ENCODE peak calls at places on chromosomes 2 and 18, in eight cellular contexts. Y, P, T, S, B, K, A and W are unnamed samples.

GRCh38 chr2:15941970-15942710 is 1.8 kb downstream of the MYCN start:
- DNase-seq in A (peak), B (peak), Y (peak), T (no peak), P (no peak), K (no peak), S (no peak), W (peak)

GRCh38 chr2:207008105-207008990 is 69.0 kb downstream of the CPO start:
- DNase-seq in A (no peak), P (no peak), B (no peak), Y (peak), T (peak), S (no peak), K (peak), W (no peak)

GRCh38 chr2:99836670-99837069 is 305.7 kb downstream of the AFF3 start:
- DNase-seq in P (no peak), K (peak), A (no peak), S (no peak), T (no peak), Y (no peak), B (no peak), W (no peak)

GRCh38 chr2:147888665-147889064 is 43.8 kb downstream of the ACVR2A start:
- DNase-seq in S (no peak), K (no peak), P (no peak), A (no peak), B (no peak), T (no peak), Y (no peak), W (no peak)

GRCh38 chr2:130915595-130916437 is 79.1 kb downstream of the ARHGEF4 start:
- DNase-seq in T (no peak), B (no peak), K (no peak), Y (no peak), P (no peak), A (no peak), S (no peak), W (no peak)

GRCh38 chr18:58221060-58221725 is 177.2 kb downstream of the NEDD4L start:
- DNase-seq in S (peak), T (peak), P (peak), Y (no peak), B (peak), K (peak), A (no peak), W (no peak)

GRCh38 chr2:200314976-200315567 is 8.6 kb downstream of the SPATS2L start:
- DNase-seq in S (no peak), B (no peak), T (no peak), Y (no peak), P (no peak), K (peak), A (no peak), W (no peak)

GRCh38 chr2:212727751-212728150 is 189.1 kb upstream of the ERBB4 start:
- DNase-seq in K (no peak), Y (no peak), P (no peak), T (no peak), A (no peak), S (no peak), B (no peak), W (no peak)

GRCh38 chr2:232211743-232212686 is 166.5 kb upstream of the ALPP start:
- DNase-seq in A (no peak), S (no peak), T (no peak), P (no peak), Y (no peak), B (no peak), K (no peak), W (no peak)

GRCh38 chr18:80035997-80036396 is 1.8 kb downstream of the RBFA start:
- DNase-seq in T (no peak), S (no peak), B (no peak), A (no peak), K (no peak), P (no peak), Y (no peak), W (no peak)

GRCh38 chr2:3498783-3499394 is 20.4 kb downstream of the ADI1 start:
- DNase-seq in B (no peak), T (no peak), K (no peak), Y (no peak), A (no peak), P (no peak), S (peak), W (no peak)

GRCh38 chr2:28274911-28275685 is 117.6 kb upstream of the FOSL2 start:
- DNase-seq in Y (peak), S (peak), P (no peak), A (no peak), T (peak), K (peak), B (peak), W (no peak)

GRCh38 chr18:8478166-8478967 is 130.9 kb upstream of the RAB12 start:
- DNase-seq in Y (peak), T (peak), B (peak), S (peak), P (no peak), A (peak), K (peak), W (peak)

GRCh38 chr2:147382322-147382948 is 462.4 kb upstream of the ACVR2A start:
- DNase-seq in P (no peak), A (peak), B (no peak), S (peak), Y (no peak), T (no peak), K (no peak), W (no peak)

GRCh38 chr18:13372405-13372995 is 153.9 kb downstream of the LDLRAD4 start:
- DNase-seq in Y (no peak), K (peak), P (no peak), B (no peak), A (no peak), S (no peak), T (no peak), W (no peak)

GRCh38 chr2:112693596-112693995 is 27.2 kb upstream of the NT5DC4 start:
- DNase-seq in Y (no peak), T (no peak), K (no peak), A (no peak), B (no peak), S (peak), P (no peak), W (no peak)

DNA sequence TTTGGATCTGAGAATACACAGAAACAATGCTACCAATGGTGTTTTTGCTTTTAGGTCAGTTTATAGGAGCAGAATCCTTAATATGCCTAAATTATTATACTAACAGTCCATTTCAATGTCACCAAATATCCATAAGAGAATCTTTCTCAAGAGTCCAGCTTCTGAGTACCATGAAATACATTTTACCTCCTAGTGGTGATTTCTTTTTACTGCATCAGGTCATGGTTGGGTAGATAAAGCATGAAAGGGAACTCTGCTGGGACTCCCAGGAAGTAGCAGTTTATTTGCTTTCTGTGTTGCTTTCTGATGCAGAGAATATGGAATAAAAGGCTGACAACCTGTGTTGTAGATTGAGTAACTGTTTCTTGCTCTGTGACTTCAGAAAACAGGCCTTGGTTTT is 115.6 kb downstream of the PPP1R1C start:
- DNase-seq in S (no peak), A (no peak), Y (peak), P (no peak), K (no peak), T (peak), B (no peak), W (no peak)
- TF ChIP-seq CTCF in S (no peak), A (no peak), Y (peak), P (no peak), K (no peak), T (peak), B (peak), W (peak)

GRCh38 chr2:158477202-158477601 is 20.4 kb downstream of the PKP4 start:
- DNase-seq in A (no peak), K (no peak), T (no peak), P (no peak), B (no peak), S (no peak), Y (peak), W (no peak)

GRCh38 chr2:158478237-158478636 is 21.5 kb downstream of the PKP4 start:
- DNase-seq in B (no peak), P (no peak), A (no peak), S (no peak), Y (no peak), T (no peak), K (peak), W (no peak)

GRCh38 chr2:158473719-158474392 is 17.1 kb downstream of the PKP4 start:
- DNase-seq in A (no peak), Y (no peak), S (no peak), T (no peak), K (no peak), B (no peak), P (no peak), W (no peak)
- TF ChIP-seq CTCF in A (no peak), Y (peak), S (no peak), T (peak), K (no peak), B (peak), P (no peak), W (no peak)

GRCh38 chr2:190579945-190580866 is 45.7 kb upstream of the NEMP2 start:
- DNase-seq in T (no peak), Y (no peak), P (no peak), B (no peak), A (no peak), S (no peak), K (no peak), W (no peak)

GRCh38 chr2:190578158-190579057 is 43.9 kb upstream of the NEMP2 start:
- DNase-seq in B (peak), P (no peak), Y (peak), A (no peak), T (peak), S (peak), K (peak), W (no peak)

GRCh38 chr2:190576565-190576964 is 42.0 kb upstream of the NEMP2 start:
- DNase-seq in S (no peak), A (no peak), P (no peak), Y (no peak), T (no peak), K (no peak), B (no peak), W (no peak)

GRCh38 chr2:190581997-190582396 is 47.5 kb upstream of the NEMP2 start:
- DNase-seq in B (no peak), T (no peak), A (no peak), Y (no peak), K (no peak), P (no peak), S (no peak), W (no peak)

DNA sequence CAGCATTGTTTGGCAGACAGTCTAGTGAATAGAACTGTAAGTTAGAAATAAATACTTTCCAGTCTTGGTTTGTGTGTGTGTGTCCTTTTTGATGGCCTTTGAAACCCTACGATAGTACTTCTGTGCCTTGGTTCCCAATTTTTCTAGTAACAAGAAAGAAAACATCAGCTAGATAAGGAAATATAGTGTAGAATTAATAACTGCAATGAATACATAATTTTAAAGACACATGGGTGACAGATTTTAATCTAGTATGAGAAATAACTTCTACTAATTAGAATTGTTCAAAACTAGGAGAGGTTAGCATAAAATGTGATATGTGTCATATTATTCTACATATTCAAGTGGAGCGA is 44.5 kb upstream of the NEMP2 start:
- DNase-seq in S (no peak), P (no peak), K (no peak), T (no peak), B (no peak), Y (no peak), A (no peak), W (no peak)
- TF ChIP-seq CTCF in S (no peak), P (no peak), K (no peak), T (no peak), B (no peak), Y (no peak), A (no peak), W (no peak)

GRCh38 chr2:215657844-215658243 is 222.0 kb upstream of the FN1 start:
- DNase-seq in T (peak), B (no peak), K (peak), A (no peak), Y (no peak), P (no peak), S (no peak), W (no peak)
- TF ChIP-seq CTCF in T (no peak), B (no peak), K (peak), A (no peak), Y (no peak), P (no peak), S (no peak), W (no peak)

GRCh38 chr2:193581807-193582206 is 1387.1 kb upstream of the TMEFF2 start:
- DNase-seq in A (no peak), B (no peak), S (no peak), K (no peak), T (peak), Y (no peak), P (no peak), W (no peak)

GRCh38 chr2:193580176-193580950 is 1385.6 kb upstream of the TMEFF2 start:
- DNase-seq in T (no peak), S (no peak), P (no peak), A (no peak), K (no peak), B (no peak), Y (no peak), W (no peak)

GRCh38 chr2:193584001-193584400 is 1389.3 kb upstream of the TMEFF2 start:
- DNase-seq in S (no peak), Y (peak), B (peak), K (no peak), T (peak), A (no peak), P (no peak), W (peak)

DNA sequence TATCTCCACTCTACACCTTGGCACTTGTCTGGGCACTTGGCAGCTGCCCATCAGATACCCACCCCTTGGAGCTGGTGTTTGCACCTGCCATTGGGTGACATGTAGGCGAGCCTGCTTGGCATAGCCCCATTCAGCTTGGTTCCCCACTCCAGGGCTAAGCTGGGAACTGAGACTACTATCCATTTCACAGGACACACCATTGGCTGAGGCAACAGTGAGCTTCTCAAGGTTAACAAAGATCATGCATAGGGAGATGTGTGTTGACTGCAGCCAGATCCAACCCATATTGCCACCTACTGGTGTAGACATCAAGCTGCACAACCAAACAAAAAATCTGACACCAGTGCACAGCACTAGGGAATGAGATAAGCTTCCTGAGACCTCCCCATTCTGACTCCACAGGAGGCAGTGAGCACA is 1389.8 kb upstream of the TMEFF2 start:
- DNase-seq in T (peak), A (no peak), P (no peak), B (peak), K (no peak), Y (peak), S (no peak), W (no peak)
- TF ChIP-seq CTCF in T (peak), A (peak), P (no peak), B (peak), K (no peak), Y (peak), S (no peak), W (peak)

GRCh38 chr2:173922760-173923159 is 42.4 kb downstream of the SP3 start:
- DNase-seq in Y (no peak), S (no peak), T (no peak), P (no peak), B (no peak), K (peak), A (no peak), W (no peak)
- TF ChIP-seq CTCF in Y (no peak), S (no peak), T (no peak), P (no peak), B (no peak), K (peak), A (no peak), W (no peak)

GRCh38 chr18:25451077-25451658 is 99.2 kb upstream of the ZNF521 start:
- DNase-seq in K (no peak), B (no peak), A (no peak), S (no peak), P (no peak), T (no peak), Y (no peak), W (no peak)

GRCh38 chr18:25454728-25455127 is 102.8 kb upstream of the ZNF521 start:
- DNase-seq in A (no peak), K (no peak), T (no peak), Y (no peak), B (no peak), P (no peak), S (no peak), W (no peak)

GRCh38 chr18:25454270-25454659 is 102.3 kb upstream of the ZNF521 start:
- DNase-seq in P (no peak), K (no peak), S (no peak), A (no peak), Y (no peak), T (no peak), B (no peak), W (no peak)

GRCh38 chr18:25456284-25456683 is 104.3 kb upstream of the ZNF521 start:
- DNase-seq in T (no peak), B (no peak), S (no peak), A (no peak), Y (no peak), P (no peak), K (no peak), W (no peak)

GRCh38 chr18:25453556-25454269 is 101.7 kb upstream of the ZNF521 start:
- DNase-seq in B (no peak), A (no peak), Y (no peak), S (no peak), T (no peak), P (no peak), K (peak), W (no peak)
- TF ChIP-seq CTCF in B (no peak), A (no peak), Y (no peak), S (no peak), T (no peak), P (no peak), K (no peak), W (no peak)

DNA sequence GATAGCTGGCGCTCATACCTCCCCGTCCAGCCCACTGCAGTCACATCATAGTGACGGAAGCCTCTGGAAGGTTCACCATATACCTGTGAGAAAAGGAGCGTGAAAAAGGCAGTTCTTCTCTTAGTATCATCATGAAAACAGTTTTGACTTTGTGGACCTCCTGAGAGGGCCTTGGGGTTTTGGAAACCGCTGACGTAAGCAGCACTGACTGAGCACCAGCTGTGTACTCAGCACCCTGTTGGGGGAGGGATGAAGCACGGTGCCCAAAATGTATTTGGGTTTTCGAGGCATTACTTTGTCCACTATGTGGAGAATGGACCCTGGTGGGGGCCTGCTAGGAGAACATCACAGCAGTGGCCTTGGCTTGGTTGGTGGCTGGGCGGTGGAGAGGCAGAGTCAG is 5.4 kb downstream of the SCLY start:
- DNase-seq in S (no peak), T (no peak), Y (no peak), B (no peak), A (no peak), P (no peak), K (no peak), W (no peak)
- TF ChIP-seq CTCF in S (no peak), T (no peak), Y (no peak), B (no peak), A (no peak), P (no peak), K (no peak), W (no peak)